ENCODE peak calls at places on chromosomes 3 and 15, in nine cellular contexts. M is fibroblast of lung, Q is PC-9, Z is dorsolateral prefrontal cortex, K is left ventricle myocardium inferior, S is brain microvascular endothelial cell, I is fibroblast of pulmonary artery, G is heart left ventricle, O is bronchial epithelial cell. C is an unnamed sample.

GRCh38 chr15:34986326-34987181 is 1.5 kb downstream of the ZNF770 start:
- DNase-seq in M (no peak), Q (no peak), Z (no peak), K (no peak), S (no peak), I (no peak), G (no peak), O (peak; percentile 46), C (no peak)

GRCh38 chr3:183275418-183275817 is 22.4 kb downstream of the B3GNT5 start:
- DNase-seq in M (peak; percentile 96), Q (peak; percentile 48), Z (no peak), K (no peak), S (peak; percentile 51), I (peak; percentile 92), G (no peak), O (peak; percentile 76), C (peak; percentile 89)

GRCh38 chr15:92333709-92334108 is 60.0 kb upstream of the ST8SIA2 start:
- DNase-seq in M (no peak), Q (no peak), Z (no peak), K (no peak), S (no peak), I (no peak), G (no peak), O (no peak), C (no peak)

GRCh38 chr3:177746259-177747021 is 549.2 kb upstream of the TBL1XR1 start:
- DNase-seq in M (peak; percentile 82), Q (no peak), Z (no peak), K (no peak), S (peak; percentile 20), I (no peak), G (no peak), O (peak; percentile 84), C (peak; percentile 43)

GRCh38 chr15:89863918-89864317 is 29.9 kb downstream of the AP3S2 start:
- DNase-seq in M (peak; percentile 25), Q (no peak), Z (no peak), K (no peak), S (no peak), I (peak; percentile 40), G (no peak), O (no peak), C (peak; percentile 41)

GRCh38 chr3:19149388-19149787 is 1.1 kb downstream of the KCNH8 start:
- DNase-seq in M (peak; percentile 20), Q (peak; percentile 5), Z (no peak), K (no peak), S (peak; percentile 25), I (peak; percentile 52), G (no peak), O (peak; percentile 37), C (peak; percentile 37)

GRCh38 chr3:99365396-99365795 is 273.0 kb upstream of the COL8A1 start:
- DNase-seq in M (no peak), Q (no peak), Z (no peak), K (no peak), S (no peak), I (no peak), G (no peak), O (no peak), C (peak; percentile 41)

GRCh38 chr3:184982058-184982457 is 170.1 kb downstream of the VPS8 start:
- DNase-seq in M (no peak), Q (no peak), Z (no peak), K (no peak), S (no peak), I (no peak), G (no peak), O (no peak), C (no peak)

GRCh38 chr3:88704316-88704715 is 403.1 kb upstream of the EPHA3 start:
- DNase-seq in M (no peak), Q (no peak), Z (no peak), K (no peak), S (no peak), I (no peak), G (no peak), O (no peak), C (no peak)

GRCh38 chr15:72116680-72117447 is 1.1 kb downstream of the MYO9A start:
- DNase-seq in M (peak; percentile 35), Q (no peak), Z (peak; percentile 35), K (peak; percentile 18), S (peak; percentile 28), I (peak; percentile 27), G (no peak), O (peak; percentile 22), C (peak; percentile 16)

GRCh38 chr15:99633655-99634054 is 67.9 kb downstream of the MEF2A start:
- DNase-seq in M (no peak), Q (no peak), Z (no peak), K (no peak), S (no peak), I (no peak), G (no peak), O (no peak), C (no peak)

GRCh38 chr15:77027111-77027696 is 32.3 kb downstream of the PSTPIP1 start:
- DNase-seq in M (no peak), Q (no peak), Z (peak; percentile 24), K (no peak), S (no peak), I (no peak), G (peak; percentile 52), O (no peak), C (no peak)

GRCh38 chr3:192930585-192930984 is 12.9 kb upstream of the MB21D2 start:
- DNase-seq in M (no peak), Q (no peak), Z (no peak), K (no peak), S (no peak), I (no peak), G (no peak), O (peak; percentile 34), C (no peak)
- TF ChIP-seq CTCF in M (no peak), Q (no peak), Z (no peak), K (no peak), S (no peak), I (no peak), G (no peak), O (no peak), C (no peak)

GRCh38 chr3:67001086-67001861 is 3.2 kb downstream of the KBTBD8 start:
- DNase-seq in M (peak; percentile 29), Q (no peak), Z (no peak), K (no peak), S (no peak), I (no peak), G (no peak), O (no peak), C (no peak)

GRCh38 chr3:66998075-66998898 is at the start of gene KBTBD8:
- DNase-seq in M (peak; percentile 98), Q (peak; percentile 8), Z (peak; percentile 99), K (peak; percentile 98), S (peak; percentile 99), I (peak; percentile 99), G (peak; percentile 99), O (peak; percentile 97), C (peak; percentile 99)

GRCh38 chr3:66997560-66998074 is 490 bp upstream of the KBTBD8 start:
- DNase-seq in M (no peak), Q (no peak), Z (no peak), K (no peak), S (peak; percentile 84), I (no peak), G (no peak), O (no peak), C (peak; percentile 95)

GRCh38 chr3:67000006-67000405 is 1.9 kb downstream of the KBTBD8 start:
- DNase-seq in M (peak; percentile 37), Q (no peak), Z (no peak), K (no peak), S (peak; percentile 56), I (peak; percentile 53), G (no peak), O (peak; percentile 94), C (peak; percentile 28)

GRCh38 chr3:66998899-66999235 is 760 bp downstream of the KBTBD8 start:
- DNase-seq in M (no peak), Q (no peak), Z (no peak), K (no peak), S (no peak), I (peak; percentile 39), G (no peak), O (peak; percentile 24), C (peak; percentile 32)
- H3K4me3 ChIP-seq in M (peak overlapping the region; percentile 52), Q (peak overlapping the region; percentile 68), Z (peak overlapping the region; percentile 96), K (peak overlapping the region; percentile 96), S (peak overlapping the region; percentile 84), I (peak overlapping the region; percentile 86), G (peak overlapping the region; percentile 94), O (peak overlapping the region; percentile 96), C (peak overlapping the region; percentile 62)

GRCh38 chr15:29454506-29454905 is 184.9 kb upstream of the NSMCE3 start:
- DNase-seq in M (no peak), Q (no peak), Z (no peak), K (no peak), S (no peak), I (no peak), G (no peak), O (no peak), C (no peak)

GRCh38 chr15:29448320-29448719 is 178.7 kb upstream of the NSMCE3 start:
- DNase-seq in M (no peak), Q (no peak), Z (no peak), K (no peak), S (no peak), I (no peak), G (no peak), O (no peak), C (no peak)

GRCh38 chr15:29452881-29453731 is 183.5 kb upstream of the NSMCE3 start:
- DNase-seq in M (no peak), Q (no peak), Z (no peak), K (no peak), S (no peak), I (peak; percentile 1), G (no peak), O (no peak), C (peak; percentile 2)

GRCh38 chr15:29449136-29449535 is 179.5 kb upstream of the NSMCE3 start:
- DNase-seq in M (no peak), Q (no peak), Z (no peak), K (no peak), S (peak; percentile 9), I (peak; percentile 10), G (no peak), O (no peak), C (peak; percentile 2)

GRCh38 chr15:29451201-29451781 is 181.7 kb upstream of the NSMCE3 start:
- DNase-seq in M (no peak), Q (no peak), Z (no peak), K (no peak), S (no peak), I (no peak), G (peak; percentile 55), O (no peak), C (no peak)
- TF ChIP-seq CTCF in M (no peak), Q (no peak), Z (no peak), K (peak; percentile 45), S (peak; percentile 58), I (no peak), G (peak; percentile 13), O (no peak), C (no peak)

DNA sequence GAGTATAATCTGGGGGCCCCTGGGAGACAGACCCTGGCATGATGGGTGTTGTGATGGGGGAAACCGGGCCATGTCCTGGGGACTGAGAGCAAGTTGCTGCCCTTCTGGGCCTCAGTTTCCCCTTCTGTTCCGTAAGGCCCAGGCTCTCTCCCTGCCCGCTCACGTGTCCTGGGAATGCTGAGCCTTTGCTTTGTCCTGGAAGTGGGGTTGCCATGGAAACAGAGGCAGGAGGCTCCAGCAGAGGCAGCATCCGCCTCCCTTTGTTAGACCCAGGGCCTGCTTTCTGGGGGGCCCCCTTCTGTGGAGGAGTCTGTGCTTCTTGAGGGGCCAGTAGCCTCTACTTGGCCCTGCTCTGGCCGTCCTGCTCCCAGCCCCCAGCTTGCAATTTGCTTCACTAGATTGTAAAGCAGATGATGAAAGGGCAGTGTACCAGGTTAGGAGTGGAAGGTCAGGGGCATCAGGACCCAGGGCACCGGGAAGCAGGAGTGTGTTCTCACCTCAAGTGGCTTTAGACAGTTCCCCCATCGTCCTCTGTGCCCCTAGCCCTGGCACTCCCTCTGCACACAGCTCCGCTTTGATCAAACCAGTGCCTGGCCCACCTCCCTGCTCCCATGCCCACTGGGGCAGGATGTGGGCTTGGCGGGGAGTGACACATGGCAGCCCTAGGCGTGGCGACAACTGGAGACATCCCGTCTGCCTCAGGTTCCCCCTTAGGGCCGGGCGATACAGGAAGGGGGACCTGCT is 105.6 kb downstream of the FBLN2 start:
- DNase-seq in M (no peak), Q (no peak), Z (no peak), K (no peak), S (no peak), I (no peak), G (no peak), O (no peak), C (no peak)
- H3K4me3 ChIP-seq in M (no peak overlapping the region), Q (no peak overlapping the region), Z (peak overlapping the region; percentile 42), K (peak overlapping the region; percentile 57), S (peak overlapping the region; percentile 17), I (no peak overlapping the region), G (peak overlapping the region; percentile 55), O (no peak overlapping the region), C (no peak overlapping the region)

C was measured in cardiac fibroblast.